ENCODE peak calls at places on chromosomes 13 and 19, in four cellular contexts. G, K, P and F are unnamed samples.
A peak's percentile ranks its signal among the peaks of the same experiment; 100 is the strongest.

GRCh38 chr13:65605386-65605785 is 1624.8 kb downstream of the PCDH9 start:
- DNase-seq in P (no peak), K (no peak), G (no peak), F (no peak)

GRCh38 chr19:12272980-12273901 is 21.4 kb downstream of the ZNF44 start:
- DNase-seq in K (no peak), G (no peak), P (no peak), F (no peak)

GRCh38 chr19:47013041-47013517 is 6.6 kb upstream of the NPAS1 start:
- DNase-seq in P (peak; percentile 86), K (peak; percentile 51), G (peak; percentile 55), F (peak; percentile 88)

GRCh38 chr13:40974460-40975407 is 44.4 kb downstream of the ELF1 start:
- DNase-seq in K (no peak), P (peak; percentile 55), G (no peak), F (peak; percentile 6)

GRCh38 chr19:32930567-32930966 is 41.2 kb downstream of the CEP89 start:
- DNase-seq in K (no peak), G (no peak), P (no peak), F (no peak)

GRCh38 chr13:51556740-51557139 is 27.5 kb upstream of the WDFY2 start:
- DNase-seq in P (no peak), G (no peak), K (no peak), F (no peak)

GRCh38 chr13:113458218-113459065 is 5.2 kb upstream of the ADPRHL1 start:
- DNase-seq in K (no peak), G (no peak), P (no peak), F (peak; percentile 46)

GRCh38 chr19:32104465-32105235 is 240.8 kb upstream of the ZNF507 start:
- DNase-seq in G (no peak), P (peak; percentile 33), K (no peak), F (peak; percentile 46)

GRCh38 chr13:50626031-50626643 is 217.4 kb downstream of the DLEU7 start:
- DNase-seq in P (no peak), K (no peak), G (no peak), F (no peak)

GRCh38 chr13:49585220-49586157 is at the start of gene RCBTB1:
- DNase-seq in P (peak; percentile 80), K (peak; percentile 63), G (peak; percentile 72), F (peak; percentile 78)

DNA sequence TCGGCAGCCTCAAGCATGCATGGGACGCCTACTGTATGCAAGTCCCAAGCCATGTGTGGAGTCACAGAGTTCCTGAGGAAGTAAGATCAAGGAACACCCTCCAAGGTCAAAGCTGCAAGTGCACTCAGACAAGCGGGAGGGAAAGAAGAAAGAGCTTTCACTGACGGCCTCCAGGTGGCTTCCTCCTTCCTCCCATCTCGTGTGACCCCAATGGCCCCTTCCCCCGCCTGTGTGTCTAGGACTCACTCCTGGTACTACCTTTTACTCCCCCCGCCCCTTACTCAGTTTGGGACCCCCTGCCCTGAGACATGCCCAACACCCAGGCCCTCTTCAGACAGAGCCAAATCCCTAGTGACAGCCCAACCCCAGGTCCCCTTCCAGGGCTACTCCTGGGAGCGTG is 6.0 kb downstream of the HAUS8 start:
- DNase-seq in P (no peak), G (no peak), K (no peak), F (no peak)
- TF ChIP-seq CTCF in P (no peak), G (no peak), K (no peak), F (no peak)

GRCh38 chr19:17334414-17335409 is at the start of gene ANO8:
- DNase-seq in G (peak; percentile 96), P (peak; percentile 98), K (peak; percentile 92), F (peak; percentile 97)
- TF ChIP-seq CTCF in G (no peak), P (no peak), K (no peak), F (no peak)

DNA sequence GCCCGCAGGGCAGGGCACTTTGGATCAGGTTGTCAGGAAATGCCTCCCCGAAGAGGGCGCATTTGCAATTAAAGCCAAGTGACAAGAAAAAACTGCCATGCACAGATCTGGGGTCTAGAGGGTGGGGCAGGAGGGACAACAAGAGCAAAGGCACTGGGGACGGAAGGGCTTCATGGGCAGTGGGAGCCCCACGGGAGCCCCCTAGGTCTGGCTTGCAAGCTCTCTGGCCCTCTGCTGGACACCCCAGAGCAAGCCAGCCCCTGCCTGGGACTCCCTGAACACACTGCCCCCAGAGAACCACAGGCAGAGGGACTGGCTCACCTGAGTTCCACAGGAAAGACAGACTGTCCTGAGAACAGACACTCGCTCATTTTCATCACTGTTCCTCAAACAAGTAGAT is 30.2 kb upstream of the C19orf12 start:
- DNase-seq in G (no peak), K (no peak), P (no peak), F (peak; percentile 34)
- TF ChIP-seq CTCF in G (no peak), K (no peak), P (no peak), F (peak; percentile 19)

DNA sequence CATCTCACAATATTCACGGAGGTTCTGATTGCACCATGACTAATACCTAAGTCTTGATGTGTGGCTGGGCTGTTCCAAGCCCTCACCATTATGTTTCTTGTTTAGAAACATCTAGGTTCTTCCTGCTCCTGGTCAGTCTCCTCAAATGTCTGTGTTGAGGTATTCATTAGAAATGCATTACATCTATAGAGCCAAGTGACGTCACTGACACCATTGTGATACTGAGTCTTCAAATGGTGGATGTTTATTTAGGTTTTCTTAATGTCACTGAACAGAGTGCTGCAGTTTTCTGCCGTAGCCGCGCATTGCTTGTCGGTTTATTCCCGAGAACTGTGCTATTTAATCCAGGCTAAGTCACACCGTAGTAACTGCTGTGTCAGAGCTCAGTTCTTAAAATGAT is 142.4 kb upstream of the SPACA7 start:
- DNase-seq in P (no peak), G (no peak), K (no peak), F (no peak)
- TF ChIP-seq CTCF in P (no peak), G (no peak), K (no peak), F (no peak)

GRCh38 chr19:19105365-19106060 is 32.8 kb downstream of the TMEM161A start:
- DNase-seq in G (no peak), K (no peak), P (peak; percentile 79), F (peak; percentile 86)

GRCh38 chr19:19110410-19111137 is 27.7 kb downstream of the TMEM161A start:
- DNase-seq in G (no peak), K (no peak), P (peak; percentile 15), F (peak; percentile 74)

GRCh38 chr19:19109601-19110000 is 28.7 kb downstream of the TMEM161A start:
- DNase-seq in G (no peak), P (no peak), K (no peak), F (no peak)

GRCh38 chr19:19106061-19106551 is 32.2 kb downstream of the TMEM161A start:
- DNase-seq in G (no peak), K (no peak), P (peak; percentile 21), F (peak; percentile 72)

DNA sequence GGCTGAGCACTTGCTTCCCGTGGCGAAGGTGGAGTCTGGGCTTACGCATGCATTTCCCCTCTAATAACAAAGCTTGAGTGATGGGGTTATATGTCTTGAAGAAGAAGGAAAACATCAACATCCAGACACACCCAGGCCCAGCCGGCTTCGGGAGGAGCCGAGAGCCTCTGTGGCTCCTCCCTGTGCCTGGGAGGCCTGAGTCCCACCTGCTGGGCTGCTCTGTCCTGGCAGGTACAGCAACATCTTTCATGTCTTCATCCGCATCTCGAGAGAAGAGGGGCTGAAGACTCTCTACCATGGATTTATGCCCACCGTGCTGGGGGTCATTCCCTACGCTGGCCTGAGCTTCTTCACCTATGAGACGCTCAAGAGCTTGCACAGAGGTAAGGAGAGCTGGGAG is 30.6 kb downstream of the TMEM161A start:
- DNase-seq in G (no peak), P (no peak), K (no peak), F (no peak)
- TF ChIP-seq CTCF in G (no peak), P (no peak), K (no peak), F (no peak)

DNA sequence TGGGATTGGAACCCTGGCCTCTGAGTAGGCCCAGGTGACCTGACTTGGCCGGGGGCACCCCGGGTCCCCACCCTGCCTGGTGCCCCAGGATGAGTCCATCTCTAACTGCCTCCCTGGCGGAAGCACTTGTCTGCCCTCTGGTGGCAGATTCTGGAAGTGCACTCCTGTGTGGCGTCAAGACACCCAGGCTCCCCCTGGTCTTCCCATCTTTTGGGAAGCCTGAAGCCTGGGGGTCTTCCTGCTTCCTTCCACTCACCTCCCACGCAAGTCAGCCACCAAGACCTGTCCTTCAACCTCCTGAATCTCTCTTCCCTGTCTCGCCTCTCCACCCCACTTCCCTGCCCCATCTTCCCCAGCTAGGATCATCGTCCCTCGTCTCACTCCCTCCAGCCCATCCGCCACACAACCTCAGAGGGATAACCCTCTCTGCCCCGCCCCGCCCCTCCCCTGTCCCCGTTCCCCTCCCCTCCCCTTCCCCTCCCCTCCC is 7.4 kb downstream of the RABAC1 start:
- DNase-seq in G (peak; percentile 88), K (peak; percentile 84), P (peak; percentile 92), F (peak; percentile 94)
- TF ChIP-seq CTCF in G (peak; percentile 99), K (peak; percentile 96), P (peak; percentile 99), F (peak; percentile 100)

DNA sequence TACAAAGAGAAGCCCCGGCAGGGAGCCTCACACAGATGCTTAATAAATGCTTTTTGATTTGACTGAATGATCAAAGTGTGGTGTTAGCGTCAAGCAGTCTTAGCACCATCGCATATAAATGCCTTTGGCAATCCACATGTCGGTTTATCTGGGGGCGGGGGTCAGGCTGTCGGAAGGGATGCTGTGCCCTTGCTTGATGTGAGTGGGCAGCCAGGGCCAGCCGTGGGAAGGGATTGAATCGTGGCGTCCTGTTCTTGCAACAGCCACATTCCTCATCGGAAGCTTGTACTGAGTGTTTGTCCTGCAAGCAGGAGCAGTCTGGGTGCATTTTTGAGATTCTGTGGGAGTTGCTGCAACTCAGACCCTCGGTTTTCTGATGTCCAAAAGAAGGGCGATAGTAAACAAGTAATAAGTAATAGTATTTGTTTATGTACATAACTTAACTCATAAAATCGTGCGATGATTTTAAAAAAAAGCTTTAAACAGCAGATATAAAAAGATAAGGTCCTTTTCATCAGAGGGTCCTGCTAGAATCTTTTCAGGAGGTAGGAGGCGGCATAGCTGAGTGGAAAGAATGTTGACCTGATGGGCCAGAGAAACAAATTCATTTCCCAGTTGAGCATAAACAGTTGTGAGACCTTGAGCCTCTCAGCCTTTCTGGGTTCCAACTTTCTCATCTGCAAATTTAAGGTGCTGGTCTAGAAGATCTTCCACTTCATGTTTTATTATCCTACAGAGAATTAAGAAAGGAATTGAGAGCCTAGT is 173.3 kb downstream of the LACC1 start:
- DNase-seq in K (no peak), P (no peak), G (no peak), F (peak; percentile 40)
- TF ChIP-seq CTCF in K (no peak), P (no peak), G (no peak), F (no peak)

DNA sequence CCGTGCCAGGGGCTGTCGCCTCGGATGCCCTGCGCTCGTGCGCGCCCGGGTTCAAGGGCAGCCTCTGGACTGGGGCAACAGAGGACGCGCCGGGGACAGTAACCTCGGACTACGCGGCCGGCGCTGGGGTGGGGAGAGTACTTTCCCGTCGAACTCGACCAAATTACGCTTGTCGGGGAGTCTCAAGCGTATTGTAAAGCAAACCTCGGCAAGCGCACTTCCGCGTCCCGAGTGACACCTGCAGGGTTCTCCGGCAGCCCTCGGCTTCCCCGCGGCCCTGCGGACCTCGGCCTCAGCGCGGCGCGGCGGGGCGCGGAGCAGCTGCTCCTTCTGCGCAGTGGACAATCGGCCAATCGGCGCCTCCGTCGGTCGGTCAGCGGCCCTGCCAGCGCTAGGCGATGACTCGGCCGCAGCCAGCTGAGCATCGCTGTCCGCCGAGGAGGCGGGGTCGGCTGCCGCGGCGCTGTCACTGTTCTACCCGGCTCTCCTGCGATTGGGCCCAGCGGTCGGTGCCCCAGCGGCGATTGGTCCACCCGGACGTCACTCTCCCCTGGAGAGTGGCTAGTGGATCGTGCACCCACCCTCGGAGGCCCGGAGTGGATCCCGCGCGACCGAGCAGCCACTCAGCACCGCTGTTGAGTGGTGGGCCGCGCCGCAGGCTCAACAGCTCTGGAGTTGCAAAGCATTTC is at the start of gene SLC46A3:
- DNase-seq in P (peak; percentile 98), K (peak; percentile 95), G (peak; percentile 96), F (peak; percentile 99)
- TF ChIP-seq CTCF in P (peak; percentile 7), K (no peak), G (peak; percentile 24), F (no peak)